ENCODE peak calls at places on chromosomes 1 and 21, in eight cellular contexts. Z is breast epithelium; E is transverse colon; A is left ventricle myocardium inferior; V is fibroblast of lung; R is CD4-positive, alpha-beta memory T cell; C is hepatocyte; B is stomach. K is an unnamed sample.

GRCh38 chr1:87212431-87213125 is 116.1 kb upstream of the LMO4 start:
- DNase-seq in V (no peak), C (no peak), B (no peak), A (no peak), R (no peak), Z (no peak), E (no peak), K (no peak)

GRCh38 chr1:53049574-53049967 is 12.4 kb upstream of the PODN start:
- DNase-seq in B (no peak), R (no peak), Z (no peak), E (no peak), C (no peak), V (no peak), A (no peak), K (no peak)

GRCh38 chr1:36708587-36708986 is 225.9 kb upstream of the CSF3R start:
- DNase-seq in C (no peak), A (no peak), B (no peak), E (no peak), Z (no peak), R (no peak), V (no peak), K (no peak)

GRCh38 chr1:41508290-41508689 is 23.8 kb upstream of the EDN2 start:
- DNase-seq in R (no peak), E (no peak), C (no peak), Z (no peak), V (no peak), B (no peak), A (no peak), K (no peak)

GRCh38 chr1:23554481-23555224 is 4.6 kb downstream of the ID3 start:
- DNase-seq in B (peak; percentile 86), E (peak; percentile 90), Z (peak; percentile 73), C (peak; percentile 96), R (peak; percentile 84), A (peak; percentile 84), V (peak; percentile 78), K (peak; percentile 96)

GRCh38 chr21:46549650-46550049 is 55.2 kb downstream of the S100B start:
- DNase-seq in C (no peak), Z (peak; percentile 3), E (no peak), B (peak; percentile 23), R (no peak), A (no peak), V (no peak), K (no peak)

GRCh38 chr1:46903481-46903880 is 37.8 kb downstream of the CYP4A11 start:
- DNase-seq in E (no peak), V (no peak), C (no peak), A (no peak), B (peak; percentile 56), Z (peak; percentile 23), R (no peak), K (no peak)

GRCh38 chr1:188269956-188270355 is 1441.2 kb downstream of the PLA2G4A start:
- DNase-seq in R (no peak), C (no peak), V (no peak), B (no peak), E (no peak), A (no peak), Z (no peak), K (no peak)

GRCh38 chr1:213326666-213327317 is 275.8 kb downstream of the RPS6KC1 start:
- DNase-seq in C (no peak), R (no peak), B (no peak), V (peak; percentile 69), A (peak; percentile 48), E (peak; percentile 11), Z (peak; percentile 62), K (peak; percentile 57)

GRCh38 chr21:16279658-16280581 is 550.1 kb downstream of the USP25 start:
- DNase-seq in E (no peak), V (peak; percentile 55), C (peak; percentile 33), B (no peak), R (no peak), A (peak; percentile 27), Z (no peak), K (peak; percentile 57)

GRCh38 chr21:40846057-40846456 is 901 bp downstream of the DSCAM start:
- DNase-seq in E (no peak), A (no peak), C (no peak), R (no peak), B (no peak), V (no peak), Z (no peak), K (no peak)

GRCh38 chr1:93257889-93258288 is 77.4 kb downstream of the CCDC18 start:
- DNase-seq in V (no peak), B (no peak), A (no peak), E (no peak), Z (no peak), R (no peak), C (no peak), K (no peak)

GRCh38 chr21:44024895-44025353 is 12.8 kb downstream of the TRAPPC10 start:
- DNase-seq in B (no peak), C (peak; percentile 32), V (peak; percentile 66), R (no peak), A (peak; percentile 64), Z (peak; percentile 24), E (peak; percentile 17), K (peak; percentile 90)

GRCh38 chr1:116277840-116278540 is 95.1 kb upstream of the ATP1A1 start:
- DNase-seq in B (no peak), A (no peak), E (no peak), C (no peak), Z (no peak), R (no peak), V (no peak), K (no peak)

GRCh38 chr21:45381865-45382697 is 22.9 kb upstream of the COL18A1 start:
- DNase-seq in C (no peak), R (no peak), E (no peak), V (no peak), Z (no peak), B (no peak), A (peak; percentile 12), K (peak; percentile 55)

GRCh38 chr1:193629875-193630274 is 443.5 kb upstream of the B3GALT2 start:
- DNase-seq in A (no peak), V (no peak), C (no peak), R (no peak), B (no peak), E (no peak), Z (no peak), K (no peak)
- H3K27ac ChIP-seq in A (no peak overlapping the region), V (no peak overlapping the region), C (no peak overlapping the region), R (no peak overlapping the region), B (no peak overlapping the region), E (no peak overlapping the region), Z (no peak overlapping the region), K (no peak overlapping the region)

DNA sequence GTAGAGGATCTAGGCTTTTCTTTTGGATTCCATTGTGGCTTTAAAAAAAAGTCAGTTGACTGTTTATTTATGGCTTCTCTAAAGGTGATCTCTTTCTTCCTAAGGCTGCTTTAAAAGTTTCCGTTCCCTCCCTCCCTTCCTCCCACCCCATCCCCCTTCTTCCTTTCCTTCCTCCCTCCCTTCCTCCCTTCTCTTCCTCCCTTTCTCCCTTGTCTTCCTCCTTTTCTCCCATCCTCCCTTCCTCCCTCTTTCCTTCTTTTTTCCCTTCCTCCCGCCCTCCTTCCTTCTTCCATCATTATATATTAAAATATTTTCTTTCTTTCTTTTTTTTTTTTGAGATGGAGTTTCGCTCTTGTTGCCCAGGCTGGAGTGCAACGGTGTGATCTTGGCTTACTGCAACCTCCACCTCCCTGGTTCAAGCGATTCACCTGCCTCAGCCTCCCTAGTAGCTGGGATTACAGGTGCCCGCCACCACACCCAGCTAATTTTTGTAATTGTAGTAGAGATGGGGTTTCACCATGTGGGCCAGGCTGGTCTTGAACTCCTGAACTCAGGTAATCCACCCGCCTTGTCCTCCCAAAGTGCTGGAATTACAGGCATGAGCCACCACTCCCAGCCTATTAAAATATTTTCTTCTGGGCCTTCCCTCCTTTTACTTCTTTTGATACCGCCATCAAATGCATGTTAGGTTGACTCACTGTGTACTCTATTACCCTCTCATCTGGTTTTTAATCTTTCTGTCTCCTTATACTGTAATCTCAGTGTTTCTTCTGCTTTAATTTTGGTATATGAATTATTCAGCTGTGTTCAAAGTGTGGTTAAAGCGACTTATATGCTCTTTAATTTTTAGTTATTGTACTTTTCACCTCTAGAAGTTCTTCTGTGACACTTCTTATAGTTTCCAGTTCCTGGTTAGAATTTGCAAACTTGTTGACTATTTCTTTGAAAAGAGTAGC is 59.2 kb upstream of the ATP5PO start:
- DNase-seq in B (no peak), Z (no peak), E (no peak), A (no peak), V (no peak), R (no peak), C (no peak), K (no peak)
- H3K4me1 ChIP-seq in B (no peaks in the 10 kb centered on the region), Z (no peaks in the 10 kb centered on the region), E (peaks cover 10% of the 10 kb centered on the region), A (peaks cover 31% of the 10 kb centered on the region), V (peaks cover 26% of the 10 kb centered on the region), R (peaks cover 33% of the 10 kb centered on the region), C (peaks cover 31% of the 10 kb centered on the region), K (peaks cover 3% of the 10 kb centered on the region)

GRCh38 chr1:49102752-49103151 is 326.1 kb upstream of the BEND5 start:
- DNase-seq in Z (no peak), C (no peak), R (no peak), E (no peak), A (no peak), B (no peak), V (peak; percentile 27), K (no peak)
- H3K27ac ChIP-seq in Z (no peak overlapping the region), C (no peak overlapping the region), R (no peak overlapping the region), E (no peak overlapping the region), A (no peak overlapping the region), B (no peak overlapping the region), V (no peak overlapping the region), K (no peak overlapping the region)

GRCh38 chr1:19430121-19431068 is 54.9 kb downstream of the CAPZB start:
- DNase-seq in R (no peak), B (peak; percentile 64), A (no peak), E (no peak), Z (no peak), V (peak; percentile 72), C (peak; percentile 54), K (no peak)

GRCh38 chr1:19426294-19427086 is 58.8 kb downstream of the CAPZB start:
- DNase-seq in R (no peak), V (no peak), Z (no peak), E (no peak), B (no peak), A (peak; percentile 46), C (no peak), K (peak; percentile 79)

GRCh38 chr1:19427087-19427781 is 58.1 kb downstream of the CAPZB start:
- DNase-seq in E (peak; percentile 52), V (peak; percentile 85), R (no peak), B (no peak), Z (no peak), C (peak; percentile 34), A (no peak), K (no peak)

GRCh38 chr1:19432943-19433609 is 52.3 kb downstream of the CAPZB start:
- DNase-seq in A (no peak), Z (no peak), B (no peak), E (no peak), R (no peak), V (peak; percentile 74), C (peak; percentile 36), K (no peak)

DNA sequence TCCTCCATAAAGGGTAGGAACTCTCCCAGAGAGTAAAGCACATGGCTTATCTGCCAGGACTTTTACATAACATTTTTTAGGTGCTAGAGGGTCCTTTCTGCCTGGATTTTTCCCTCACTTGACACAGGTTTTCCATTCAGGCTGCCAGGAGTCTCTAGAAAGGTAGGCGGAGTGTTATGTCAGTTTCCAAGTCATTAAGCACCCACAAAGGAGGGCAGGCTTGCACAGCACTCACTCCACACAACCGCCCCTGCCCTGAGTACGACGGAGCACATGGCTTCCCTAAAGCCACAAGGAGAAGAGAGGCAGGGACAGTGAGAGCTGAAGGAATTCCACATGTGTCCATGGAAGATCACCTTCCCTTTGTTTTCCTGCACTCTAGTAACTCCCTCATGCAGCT is 55.7 kb downstream of the CAPZB start:
- DNase-seq in Z (no peak), B (no peak), V (no peak), E (no peak), R (no peak), A (no peak), C (no peak), K (no peak)
- H3K4me1 ChIP-seq in Z (peaks cover 49% of the 10 kb centered on the region), B (peaks cover 68% of the 10 kb centered on the region), V (peaks cover 48% of the 10 kb centered on the region), E (peaks cover 78% of the 10 kb centered on the region), R (peaks cover 90% of the 10 kb centered on the region), A (peaks cover 94% of the 10 kb centered on the region), C (peaks cover 71% of the 10 kb centered on the region), K (peaks cover 40% of the 10 kb centered on the region)